ENCODE peak calls at places on chromosomes 12 and 14, in six cellular contexts. M is posterior cingulate gyrus, L is iris pigment epithelial cell, V is cardiac fibroblast, A is AG10803, R is COR-L47. Q is an unnamed sample.

GRCh38 chr14:90383731-90384542 is 12.9 kb upstream of the CALM1 start:
- DNase-seq in L (peak; percentile 64), V (peak; percentile 70), A (peak; percentile 53), R (peak; percentile 76), M (peak; percentile 64), Q (no peak)

GRCh38 chr12:111775205-111776193 is 8.8 kb downstream of the ALDH2 start:
- DNase-seq in M (peak; percentile 28), L (peak; percentile 85), R (no peak), V (peak; percentile 97), A (no peak), Q (peak; percentile 64)

GRCh38 chr12:28622416-28622815 is 432.2 kb downstream of the CCDC91 start:
- DNase-seq in A (peak; percentile 48), R (no peak), M (no peak), V (peak; percentile 42), L (peak; percentile 80), Q (no peak)

GRCh38 chr12:131379758-131380157 is 331.1 kb upstream of the SFSWAP start:
- DNase-seq in R (no peak), M (peak; percentile 37), L (no peak), A (no peak), V (no peak), Q (no peak)

GRCh38 chr14:75720828-75721227 is 59.8 kb downstream of the TTLL5 start:
- DNase-seq in A (peak; percentile 69), R (no peak), M (peak; percentile 68), L (peak; percentile 79), V (peak; percentile 93), Q (no peak)

GRCh38 chr12:12336049-12336411 is 14.0 kb downstream of the MANSC1 start:
- DNase-seq in A (no peak), L (peak; percentile 78), R (no peak), M (no peak), V (peak; percentile 36), Q (no peak)

GRCh38 chr14:103361868-103362267 is 23.3 kb upstream of the MARK3 start:
- DNase-seq in R (no peak), V (peak; percentile 92), L (peak; percentile 98), M (no peak), A (peak; percentile 93), Q (no peak)

GRCh38 chr12:64194333-64195149 is 27.6 kb downstream of the KICS2 start:
- DNase-seq in R (no peak), L (peak; percentile 27), V (peak; percentile 70), A (no peak), M (no peak), Q (no peak)

GRCh38 chr12:54359762-54360351 is 4.4 kb downstream of the GPR84 start:
- DNase-seq in R (no peak), V (no peak), L (no peak), M (no peak), A (no peak), Q (no peak)

GRCh38 chr14:80587096-80587724 is 354.3 kb downstream of the CEP128 start:
- DNase-seq in V (peak; percentile 69), M (no peak), L (peak; percentile 77), R (peak; percentile 11), A (peak; percentile 60), Q (no peak)

GRCh38 chr14:24130717-24131548 is 474 bp downstream of the FITM1 start:
- DNase-seq in R (no peak), V (no peak), A (no peak), M (no peak), L (no peak), Q (no peak)

GRCh38 chr12:50187084-50187900 is 20.1 kb upstream of the CERS5 start:
- DNase-seq in M (peak; percentile 29), R (no peak), A (peak; percentile 96), L (peak; percentile 94), V (peak; percentile 88), Q (peak; percentile 40)

GRCh38 chr14:65487783-65488578 is 75.5 kb downstream of the FUT8 start:
- DNase-seq in V (no peak), L (no peak), A (no peak), M (no peak), R (no peak), Q (no peak)

GRCh38 chr12:52645120-52645761 is 6.8 kb downstream of the KRT2 start:
- DNase-seq in V (no peak), A (no peak), M (no peak), R (no peak), L (no peak), Q (no peak)

GRCh38 chr12:45582536-45582935 is 147.0 kb upstream of the ARID2 start:
- DNase-seq in R (no peak), A (no peak), V (peak; percentile 12), M (no peak), L (no peak), Q (no peak)

GRCh38 chr12:1915082-1915968 is 3.1 kb downstream of the CACNA2D4 start:
- DNase-seq in V (no peak), A (no peak), M (no peak), R (no peak), L (no peak), Q (no peak)

GRCh38 chr12:109165599-109165998 is 49.2 kb downstream of the ACACB start:
- DNase-seq in R (no peak), L (peak; percentile 34), V (no peak), A (peak; percentile 4), M (no peak), Q (no peak)

Q was measured in HAP-1.